ENCODE peak calls at places on chromosomes 6 and 20, in seven cellular contexts. U is stimulated activated CD4-positive, alpha-beta T cell treated with anti-CD3 and anti-CD28 coated beads, Interleukin-4, amount 100 ng/mL, for 4 hours; P is GM20000; M is lung; B is fibroblast of mammary gland; A is GM12865; K is NCI-H1436. N is an unnamed sample.

GRCh38 chr20:53003420-53003819 is 31.3 kb downstream of the TSHZ2 start:
- DNase-seq in A (no peak), M (no peak), K (peak), P (no peak), B (peak), U (no peak), N (no peak)

GRCh38 chr20:1469925-1470571 is 3.4 kb upstream of the NSFL1C start:
- DNase-seq in P (peak), B (peak), A (peak), M (peak), K (peak), U (no peak), N (peak)

GRCh38 chr20:57024849-57025248 is 241.6 kb downstream of the BMP7 start:
- DNase-seq in B (no peak), U (no peak), K (no peak), A (no peak), P (no peak), M (no peak), N (no peak)

GRCh38 chr6:111922454-111923297 is 49.4 kb upstream of the FYN start:
- DNase-seq in M (no peak), U (no peak), K (peak), B (peak), P (no peak), A (no peak), N (peak)

GRCh38 chr6:138776659-138777058 is 3.1 kb downstream of the CCDC28A start:
- DNase-seq in A (no peak), U (no peak), K (no peak), M (no peak), B (no peak), P (no peak), N (no peak)

GRCh38 chr6:37188962-37189510 is 19.1 kb downstream of the PIM1 start:
- DNase-seq in A (no peak), P (no peak), U (no peak), B (no peak), K (no peak), M (no peak), N (no peak)

GRCh38 chr20:5118220-5119142 is 1.3 kb downstream of the PCNA start:
- DNase-seq in B (no peak), P (no peak), M (no peak), U (no peak), A (no peak), K (no peak), N (no peak)

GRCh38 chr20:46010491-46011405 is 2.0 kb downstream of the MMP9 start:
- DNase-seq in B (no peak), A (no peak), P (no peak), M (no peak), K (no peak), U (peak), N (no peak)

GRCh38 chr20:47306755-47307370 is 49.6 kb downstream of the ZMYND8 start:
- DNase-seq in P (no peak), A (no peak), B (no peak), U (no peak), M (no peak), K (no peak), N (no peak)

GRCh38 chr6:66396549-66396948 is 689.5 kb upstream of the EYS start:
- DNase-seq in U (no peak), K (no peak), P (no peak), B (no peak), M (no peak), A (no peak), N (no peak)

GRCh38 chr6:13463941-13464340 is 23.5 kb downstream of the GFOD1 start:
- DNase-seq in P (no peak), A (no peak), K (no peak), M (no peak), B (no peak), U (no peak), N (no peak)

GRCh38 chr20:3710703-3711417 is 1.5 kb downstream of the SIGLEC1 start:
- DNase-seq in A (peak), P (peak), M (peak), K (peak), B (peak), U (peak), N (peak)

GRCh38 chr20:62557425-62557824 is 81.6 kb upstream of the GATA5 start:
- DNase-seq in K (no peak), A (no peak), U (no peak), M (no peak), P (no peak), B (no peak), N (no peak)

GRCh38 chr6:53325785-53326184 is 23.0 kb downstream of the ELOVL5 start:
- DNase-seq in K (no peak), M (no peak), P (no peak), U (no peak), B (no peak), A (no peak), N (no peak)

GRCh38 chr20:62876826-62877728 is 15.5 kb upstream of the TCFL5 start:
- DNase-seq in B (peak), M (peak), A (no peak), P (no peak), K (no peak), U (no peak), N (no peak)

GRCh38 chr20:57633945-57634491 is 13.8 kb upstream of the ZBP1 start:
- DNase-seq in A (peak), U (no peak), B (no peak), M (no peak), P (no peak), K (no peak), N (no peak)

GRCh38 chr20:62461157-62461556 is 14.6 kb downstream of the GATA5 start:
- DNase-seq in P (no peak), K (no peak), U (no peak), B (no peak), M (no peak), A (no peak), N (no peak)

GRCh38 chr20:16098890-16099639 is 474.2 kb downstream of the KIF16B start:
- DNase-seq in A (no peak), B (peak), K (no peak), U (no peak), P (no peak), M (no peak), N (no peak)